ENCODE peak calls at places on chromosomes 1 and 21, in seven cellular contexts. J is H9, V is IMR-90, Z is mesendoderm, P is mesenchymal stem cell, R is neuronal stem cell, U is H1. E is an unnamed sample.

GRCh38 chr1:165915480-165916395 is 88.3 kb downstream of the UCK2 start:
- DNase-seq in J (no peak), V (no peak), Z (no peak), P (no peak), R (no peak), U (no peak), E (no peak)

GRCh38 chr1:43241352-43241953 is 28.3 kb upstream of the TMEM125 start:
- DNase-seq in J (no peak), V (peak; percentile 54), Z (peak; percentile 81), P (no peak), R (no peak), U (no peak), E (peak; percentile 80)

GRCh38 chr1:91608876-91609275 is 108.2 kb downstream of the CDC7 start:
- DNase-seq in J (no peak), V (peak; percentile 96), Z (peak; percentile 32), P (peak; percentile 88), R (no peak), U (no peak), E (peak; percentile 77)

GRCh38 chr1:156123356-156124196 is 9.1 kb downstream of the LMNA start:
- DNase-seq in J (peak; percentile 94), V (peak; percentile 98), Z (peak; percentile 98), P (peak; percentile 97), R (peak; percentile 51), U (no peak), E (peak; percentile 84)

GRCh38 chr1:74468982-74469603 is 43.3 kb downstream of the LRRC53 start:
- DNase-seq in J (no peak), V (peak; percentile 56), Z (peak; percentile 68), P (peak; percentile 28), R (peak; percentile 48), U (no peak), E (no peak)

GRCh38 chr1:71351438-71351837 is 270.6 kb upstream of the ZRANB2 start:
- DNase-seq in J (no peak), V (peak; percentile 81), Z (no peak), P (peak; percentile 28), R (no peak), U (no peak), E (no peak)

GRCh38 chr21:20627594-20627993 is 370.6 kb upstream of the NCAM2 start:
- DNase-seq in J (peak; percentile 57), V (no peak), Z (peak; percentile 10), P (no peak), R (no peak), U (peak; percentile 7), E (no peak)

GRCh38 chr1:98119793-98120192 is 199.0 kb upstream of the DPYD start:
- DNase-seq in J (peak; percentile 29), V (peak; percentile 22), Z (peak; percentile 46), P (peak; percentile 25), R (peak; percentile 23), U (no peak), E (peak; percentile 15)

GRCh38 chr1:6614953-6615785 is 1.6 kb downstream of the PHF13 start:
- DNase-seq in J (no peak), V (no peak), Z (peak; percentile 18), P (no peak), R (no peak), U (no peak), E (peak; percentile 37)

GRCh38 chr1:92484472-92485373 is 2.0 kb downstream of the GFI1 start:
- DNase-seq in J (peak; percentile 63), V (no peak), Z (peak; percentile 57), P (peak; percentile 30), R (peak; percentile 56), U (no peak), E (peak; percentile 23)

GRCh38 chr1:247367786-247368342 is 36.2 kb upstream of the ZNF496 start:
- DNase-seq in J (no peak), V (peak; percentile 73), Z (peak; percentile 26), P (peak; percentile 71), R (no peak), U (no peak), E (no peak)

GRCh38 chr1:169348356-169349036 is 19.1 kb downstream of the NME7 start:
- DNase-seq in J (no peak), V (peak; percentile 68), Z (peak; percentile 46), P (peak; percentile 59), R (peak; percentile 45), U (no peak), E (peak; percentile 31)

GRCh38 chr21:37917612-37918011 is 1.4 kb upstream of the KCNJ6 start:
- DNase-seq in J (no peak), V (peak; percentile 87), Z (no peak), P (peak; percentile 69), R (no peak), U (no peak), E (peak; percentile 69)

GRCh38 chr1:200658037-200658808 is 11.5 kb downstream of the DDX59 start:
- DNase-seq in J (no peak), V (no peak), Z (no peak), P (no peak), R (no peak), U (no peak), E (no peak)

GRCh38 chr1:200654660-200655059 is 15.0 kb downstream of the DDX59 start:
- DNase-seq in J (no peak), V (peak; percentile 29), Z (no peak), P (no peak), R (no peak), U (no peak), E (peak; percentile 48)

DNA sequence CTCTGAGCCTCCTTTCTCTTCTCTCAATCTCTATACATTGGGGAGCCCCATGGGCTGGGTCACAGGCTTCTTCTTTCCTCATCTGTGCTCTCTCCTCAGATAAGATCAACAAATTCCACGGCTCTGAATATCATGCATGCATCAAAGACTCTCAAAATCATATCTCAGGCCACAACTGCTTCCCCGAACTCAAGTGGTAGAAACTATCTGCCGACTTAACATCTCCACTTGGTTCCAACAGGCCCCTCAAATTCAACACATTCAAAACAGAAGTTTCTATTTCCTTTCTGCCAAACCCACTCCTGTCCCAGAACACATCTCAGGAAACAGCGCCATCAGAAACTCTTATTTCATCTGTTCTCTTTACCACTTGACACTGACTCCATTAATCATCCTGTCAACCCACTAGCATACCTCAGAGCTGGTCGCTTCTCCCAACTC is 16.7 kb downstream of the DDX59 start:
- DNase-seq in J (no peak), V (no peak), Z (no peak), P (no peak), R (no peak), U (no peak), E (peak; percentile 57)
- H4K8ac ChIP-seq in J (no peak overlapping the region), V (no peak overlapping the region), Z (no peak overlapping the region), P (no peak overlapping the region), R (no peak overlapping the region), U (no peak overlapping the region), E (no peak overlapping the region)

DNA sequence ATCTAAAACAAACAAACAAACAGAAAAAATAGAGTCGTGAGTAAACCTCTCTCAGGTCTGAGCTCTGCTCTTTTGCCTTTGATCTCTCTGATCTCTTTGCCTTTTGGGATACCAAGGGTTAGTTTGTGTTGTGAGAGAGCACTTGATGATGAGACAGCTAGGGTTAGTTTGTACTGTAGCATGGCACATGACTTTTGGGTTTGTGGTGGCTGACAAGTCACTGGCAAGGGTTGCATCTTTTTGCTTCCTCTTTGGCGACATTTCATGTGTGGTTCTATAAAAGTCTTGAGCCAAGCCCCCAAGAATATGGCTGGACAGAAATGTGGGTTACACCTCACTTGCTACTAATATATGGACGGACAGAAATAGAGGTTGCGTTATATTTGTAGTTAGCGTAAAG is 60.5 kb downstream of the TESK2 start:
- DNase-seq in J (no peak), V (no peak), Z (no peak), P (no peak), R (no peak), U (no peak), E (no peak)
- H2AK5ac ChIP-seq in J (no peak overlapping the region), V (no peak overlapping the region), Z (no peak overlapping the region), P (no peak overlapping the region), R (no peak overlapping the region), U (no peak overlapping the region), E (no peak overlapping the region)

GRCh38 chr1:199687321-199687720 is 340.2 kb upstream of the NR5A2 start:
- DNase-seq in J (no peak), V (peak; percentile 44), Z (peak; percentile 15), P (peak; percentile 58), R (no peak), U (no peak), E (peak; percentile 13)
- H3K4me2 ChIP-seq in J (no peak overlapping the region), V (no peak overlapping the region), Z (no peak overlapping the region), P (no peak overlapping the region), R (no peak overlapping the region), U (no peak overlapping the region), E (no peak overlapping the region)

GRCh38 chr1:111730706-111731105 is 8.5 kb downstream of the INKA2 start:
- DNase-seq in J (no peak), V (no peak), Z (no peak), P (no peak), R (no peak), U (no peak), E (no peak)
- H4K8ac ChIP-seq in J (no peak overlapping the region), V (no peak overlapping the region), Z (no peak overlapping the region), P (no peak overlapping the region), R (no peak overlapping the region), U (no peak overlapping the region), E (no peak overlapping the region)

GRCh38 chr1:117796226-117796625 is 133.2 kb downstream of the GDAP2 start:
- DNase-seq in J (no peak), V (peak; percentile 56), Z (no peak), P (no peak), R (no peak), U (no peak), E (no peak)

GRCh38 chr1:117795190-117795589 is 134.2 kb downstream of the GDAP2 start:
- DNase-seq in J (no peak), V (peak; percentile 94), Z (peak; percentile 11), P (peak; percentile 38), R (no peak), U (no peak), E (no peak)

GRCh38 chr1:117794073-117794472 is 135.3 kb downstream of the GDAP2 start:
- DNase-seq in J (no peak), V (peak; percentile 68), Z (no peak), P (no peak), R (no peak), U (no peak), E (no peak)

GRCh38 chr1:117795792-117796191 is 133.6 kb downstream of the GDAP2 start:
- DNase-seq in J (no peak), V (no peak), Z (no peak), P (no peak), R (no peak), U (no peak), E (no peak)

GRCh38 chr1:117793396-117793795 is 136.0 kb downstream of the GDAP2 start:
- DNase-seq in J (no peak), V (no peak), Z (no peak), P (no peak), R (no peak), U (no peak), E (no peak)
- H2AK5ac ChIP-seq in J (no peak overlapping the region), V (peak overlapping the region; percentile 65), Z (no peak overlapping the region), P (no peak overlapping the region), R (no peak overlapping the region), U (no peak overlapping the region), E (no peak overlapping the region)

E was measured in trophoblast cell.